ENCODE peak calls at places on chromosomes 12 and 14, in four cellular contexts. A is NB4, X is SK-N-SH, U is foreskin fibroblast. H is an unnamed sample.

GRCh38 chr12:95742586-95742985 is 48.0 kb downstream of the NTN4 start:
- DNase-seq in A (no peak), X (no peak), U (no peak), H (no peak)

GRCh38 chr12:124448241-124448954 is 119.0 kb downstream of the NCOR2 start:
- DNase-seq in A (no peak), X (no peak), U (no peak), H (no peak)

GRCh38 chr14:100124551-100125088 is 34.8 kb downstream of the DEGS2 start:
- DNase-seq in A (no peak), X (no peak), U (no peak), H (no peak)

GRCh38 chr14:23695220-23695999 is 59.2 kb downstream of the DHRS2 start:
- DNase-seq in A (no peak), X (peak; percentile 7), U (no peak), H (no peak)

GRCh38 chr12:104480826-104481457 is 24.2 kb downstream of the CHST11 start:
- DNase-seq in A (peak; percentile 86), X (no peak), U (peak; percentile 88), H (no peak)

GRCh38 chr12:2052861-2053674 is at the start of gene CACNA1C:
- DNase-seq in A (peak; percentile 58), X (peak; percentile 93), U (peak; percentile 48), H (peak; percentile 26)

GRCh38 chr12:113154351-113154973 is 4.9 kb downstream of the CFAP73 start:
- DNase-seq in A (no peak), X (peak; percentile 83), U (peak; percentile 34), H (no peak)

GRCh38 chr14:22370084-22370847 is 218.8 kb downstream of the DAD1 start:
- DNase-seq in A (no peak), X (no peak), U (peak; percentile 14), H (no peak)

GRCh38 chr14:32633930-32634329 is 304.7 kb upstream of the NPAS3 start:
- DNase-seq in A (no peak), X (no peak), U (no peak), H (no peak)

GRCh38 chr12:110245278-110245868 is 35.7 kb upstream of the ATP2A2 start:
- DNase-seq in A (peak; percentile 68), X (peak; percentile 18), U (no peak), H (peak; percentile 68)

GRCh38 chr14:22084393-22085281 is 411.0 kb upstream of the OR4E1 start:
- DNase-seq in A (peak; percentile 56), X (peak; percentile 27), U (peak; percentile 3), H (peak; percentile 72)

GRCh38 chr12:95790025-95790911 is at the start of gene NTN4:
- DNase-seq in A (peak; percentile 49), X (peak; percentile 80), U (peak; percentile 53), H (peak; percentile 14)

GRCh38 chr12:2641761-2642160 is 153.0 kb upstream of the FKBP4 start:
- DNase-seq in A (no peak), X (no peak), U (no peak), H (no peak)

GRCh38 chr14:57737598-57737997 is 128.3 kb downstream of the SLC35F4 start:
- DNase-seq in A (no peak), X (no peak), U (no peak), H (no peak)

GRCh38 chr14:75554482-75554881 is 23.9 kb upstream of the FLVCR2 start:
- DNase-seq in A (no peak), X (no peak), U (peak; percentile 29), H (no peak)

GRCh38 chr12:51368640-51369517 is 22.3 kb downstream of the GALNT6 start:
- DNase-seq in A (peak; percentile 96), X (no peak), U (no peak), H (peak; percentile 98)

GRCh38 chr14:71399057-71399487 is 491.8 kb downstream of the PCNX1 start:
- DNase-seq in A (peak; percentile 63), X (no peak), U (no peak), H (peak; percentile 86)

GRCh38 chr12:68236421-68237059 is 10.9 kb upstream of the IL26 start:
- DNase-seq in A (peak; percentile 64), X (no peak), U (no peak), H (peak; percentile 74)

GRCh38 chr12:47927346-47927745 is 22.6 kb upstream of the VDR start:
- DNase-seq in A (no peak), X (no peak), U (no peak), H (no peak)

GRCh38 chr12:105761075-105761474 is 377.7 kb downstream of the NUAK1 start:
- DNase-seq in A (no peak), X (no peak), U (no peak), H (no peak)

GRCh38 chr12:14026536-14026935 is 45.1 kb upstream of the GRIN2B start:
- DNase-seq in A (no peak), X (no peak), U (no peak), H (no peak)

GRCh38 chr14:69320581-69321365 is 60.8 kb downstream of the GALNT16 start:
- DNase-seq in A (no peak), X (no peak), U (no peak), H (no peak)

GRCh38 chr12:76450690-76451089 is 102.5 kb upstream of the BBS10 start:
- DNase-seq in A (no peak), X (no peak), U (peak; percentile 30), H (no peak)

GRCh38 chr14:64338616-64339316 is 44.6 kb upstream of the ESR2 start:
- DNase-seq in A (peak; percentile 99), X (peak; percentile 96), U (peak; percentile 96), H (peak; percentile 99)

GRCh38 chr14:64340560-64341196 is 46.5 kb upstream of the ESR2 start:
- DNase-seq in A (no peak), X (no peak), U (no peak), H (no peak)

GRCh38 chr14:64337901-64338615 is 43.9 kb upstream of the ESR2 start:
- DNase-seq in A (peak; percentile 62), X (peak; percentile 66), U (peak; percentile 35), H (peak; percentile 60)
- TF ChIP-seq CTCF in A (no peak), X (peak; percentile 33), U (peak; percentile 10), H (no peak)

GRCh38 chr12:6335451-6336078 is 6.3 kb downstream of the TNFRSF1A start:
- DNase-seq in A (peak; percentile 94), X (peak; percentile 74), U (peak; percentile 88), H (peak; percentile 89)
- TF ChIP-seq CTCF in A (peak; percentile 57), X (peak; percentile 67), U (peak; percentile 66), H (peak; percentile 78)

DNA sequence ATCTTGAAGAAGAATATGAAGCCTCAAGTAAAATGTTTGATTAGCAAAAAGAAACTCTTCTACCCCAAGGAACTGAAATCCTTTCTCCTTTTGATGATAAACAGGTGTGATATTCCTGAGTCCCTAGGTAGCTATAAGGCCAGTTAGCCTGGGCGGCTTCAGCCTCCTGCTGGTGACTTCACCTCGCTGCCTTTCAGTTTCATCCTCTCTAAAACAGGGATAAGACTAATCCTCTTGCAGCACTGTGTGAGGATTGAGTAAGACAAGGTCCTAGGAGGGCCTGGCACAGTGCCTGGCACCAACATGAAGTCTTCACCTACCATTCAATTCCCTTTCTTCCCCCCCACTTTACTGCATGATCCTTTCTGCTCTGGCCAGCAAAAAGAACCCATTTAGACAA is 42.1 kb downstream of the CIT start:
- DNase-seq in A (no peak), X (no peak), U (peak; percentile 26), H (no peak)
- TF ChIP-seq CTCF in A (no peak), X (peak; percentile 11), U (peak; percentile 31), H (no peak)

GRCh38 chr12:26047401-26048226 is 77.2 kb downstream of the BHLHE41 start:
- DNase-seq in A (no peak), X (no peak), U (no peak), H (no peak)
- TF ChIP-seq CTCF in A (no peak), X (no peak), U (no peak), H (no peak)

H was measured in GM12865.